ENCODE peak calls at places on chromosomes 12 and 14, in seven cellular contexts. U is upper lobe of right lung, Z is heart left ventricle, B is HCT116, V is transverse colon, H is A549, N is suprapubic skin. X is an unnamed sample. For H3K4me1, the result is how much of the 10 kb centered on the place peaks cover.

GRCh38 chr12:54587315-54587821 is 1.1 kb downstream of the PPP1R1A start:
- DNase-seq in U (no peak), Z (peak), B (no peak), V (no peak), H (peak), N (no peak), X (no peak)

GRCh38 chr12:29395356-29395755 is 14.4 kb upstream of the ERGIC2 start:
- DNase-seq in U (no peak), Z (no peak), B (no peak), V (no peak), H (no peak), N (no peak), X (no peak)

GRCh38 chr14:24873551-24873950 is 176.4 kb downstream of the STXBP6 start:
- DNase-seq in U (no peak), Z (no peak), B (no peak), V (no peak), H (no peak), N (no peak), X (no peak)

GRCh38 chr12:107761502-107761904 is 566 bp upstream of the PRDM4 start:
- DNase-seq in U (no peak), Z (no peak), B (no peak), V (no peak), H (no peak), N (no peak), X (no peak)

GRCh38 chr12:132174015-132174660 is 29.9 kb downstream of the NOC4L start:
- DNase-seq in U (no peak), Z (peak), B (no peak), V (no peak), H (no peak), N (no peak), X (peak)

GRCh38 chr14:92360666-92361370 is 37.9 kb downstream of the SLC24A4 start:
- DNase-seq in U (no peak), Z (no peak), B (no peak), V (no peak), H (no peak), N (no peak), X (no peak)

GRCh38 chr14:64388533-64389243 is 535 bp downstream of the MTHFD1 start:
- DNase-seq in U (peak), Z (no peak), B (no peak), V (peak), H (no peak), N (no peak), X (peak)

GRCh38 chr14:24713404-24713803 is 79.4 kb upstream of the GZMB start:
- DNase-seq in U (no peak), Z (no peak), B (no peak), V (no peak), H (no peak), N (no peak), X (no peak)

GRCh38 chr12:120474092-120474960 is 4.8 kb upstream of the SRSF9 start:
- DNase-seq in U (no peak), Z (no peak), B (peak), V (no peak), H (peak), N (no peak), X (no peak)

GRCh38 chr12:34287986-34288962 is 266.0 kb downstream of the ALG10 start:
- DNase-seq in U (no peak), Z (no peak), B (no peak), V (peak), H (no peak), N (no peak), X (peak)

GRCh38 chr12:113697646-113698504 is 226.2 kb upstream of the LHX5 start:
- DNase-seq in U (no peak), Z (no peak), B (no peak), V (no peak), H (no peak), N (no peak), X (no peak)

GRCh38 chr12:13383379-13383778 is 186.9 kb downstream of the EMP1 start:
- DNase-seq in U (no peak), Z (no peak), B (no peak), V (peak), H (no peak), N (no peak), X (no peak)

GRCh38 chr12:111201036-111201435 is 167.9 kb downstream of the PHETA1 start:
- DNase-seq in U (no peak), Z (no peak), B (no peak), V (no peak), H (no peak), N (no peak), X (no peak)

GRCh38 chr14:77376380-77376770 is 519 bp downstream of the TMED8 start:
- DNase-seq in U (peak), Z (peak), B (no peak), V (peak), H (peak), N (peak), X (peak)

GRCh38 chr12:115213118-115213517 is 529.1 kb upstream of the TBX3 start:
- DNase-seq in U (no peak), Z (no peak), B (no peak), V (no peak), H (no peak), N (no peak), X (no peak)

GRCh38 chr12:15851045-15851444 is 31.1 kb upstream of the STRAP start:
- DNase-seq in U (no peak), Z (peak), B (no peak), V (no peak), H (no peak), N (no peak), X (no peak)

GRCh38 chr12:10771132-10771733 is 31.2 kb downstream of the TAS2R7 start:
- DNase-seq in U (no peak), Z (no peak), B (peak), V (no peak), H (peak), N (no peak), X (no peak)

GRCh38 chr12:76891609-76892008 is 12.8 kb upstream of the CSRP2 start:
- DNase-seq in U (no peak), Z (no peak), B (no peak), V (no peak), H (no peak), N (no peak), X (no peak)

GRCh38 chr12:3342051-3342450 is 149.0 kb upstream of the PRMT8 start:
- DNase-seq in U (no peak), Z (peak), B (no peak), V (no peak), H (peak), N (no peak), X (no peak)

GRCh38 chr12:9687228-9687627 is 17.7 kb downstream of the CLEC2D start:
- DNase-seq in U (no peak), Z (no peak), B (peak), V (no peak), H (peak), N (no peak), X (no peak)

GRCh38 chr12:91040356-91040755 is 17.5 kb downstream of the KERA start:
- DNase-seq in U (no peak), Z (no peak), B (no peak), V (no peak), H (no peak), N (no peak), X (no peak)

GRCh38 chr14:88551936-88552565 is 2.8 kb downstream of the PTPN21 start:
- DNase-seq in U (no peak), Z (no peak), B (no peak), V (no peak), H (no peak), N (peak), X (no peak)

GRCh38 chr12:49873361-49873934 is 30.3 kb downstream of the FAIM2 start:
- DNase-seq in U (peak), Z (no peak), B (no peak), V (no peak), H (no peak), N (no peak), X (peak)

GRCh38 chr12:3325736-3326135 is 165.3 kb upstream of the PRMT8 start:
- DNase-seq in U (no peak), Z (no peak), B (no peak), V (no peak), H (no peak), N (no peak), X (no peak)

GRCh38 chr14:22838631-22839041 is 2.3 kb downstream of the MMP14 start:
- DNase-seq in U (no peak), Z (no peak), B (no peak), V (peak), H (no peak), N (no peak), X (no peak)

GRCh38 chr14:100292776-100293461 is 13.3 kb downstream of the SLC25A29 start:
- DNase-seq in U (peak), Z (peak), B (no peak), V (peak), H (no peak), N (peak), X (peak)

GRCh38 chr12:31301311-31301710 is 24.6 kb downstream of the SINHCAF start:
- DNase-seq in U (no peak), Z (no peak), B (no peak), V (no peak), H (no peak), N (no peak), X (no peak)

GRCh38 chr12:92188517-92189188 is 43.0 kb upstream of the BTG1 start:
- DNase-seq in U (no peak), Z (no peak), B (no peak), V (no peak), H (no peak), N (no peak), X (no peak)

GRCh38 chr14:94313991-94314655 is 9.0 kb downstream of the SERPINA6 start:
- DNase-seq in U (no peak), Z (no peak), B (no peak), V (no peak), H (no peak), N (no peak), X (no peak)

GRCh38 chr12:75908961-75909699 is 122.4 kb downstream of the PHLDA1 start:
- DNase-seq in U (no peak), Z (peak), B (no peak), V (peak), H (peak), N (peak), X (peak)

GRCh38 chr14:77189479-77189878 is 7.9 kb downstream of the TMEM63C start:
- DNase-seq in U (no peak), Z (no peak), B (no peak), V (no peak), H (no peak), N (peak), X (no peak)

GRCh38 chr12:96187675-96188355 is 6.4 kb upstream of the ELK3 start:
- DNase-seq in U (no peak), Z (no peak), B (no peak), V (no peak), H (no peak), N (no peak), X (no peak)

GRCh38 chr12:122309564-122310121 is 43.3 kb upstream of the VPS33A start:
- DNase-seq in U (no peak), Z (no peak), B (no peak), V (no peak), H (no peak), N (no peak), X (no peak)

GRCh38 chr14:102799684-102800562 is 22.7 kb downstream of the TRAF3 start:
- DNase-seq in U (no peak), Z (no peak), B (no peak), V (no peak), H (no peak), N (no peak), X (no peak)

GRCh38 chr12:4355843-4356327 is 23.6 kb downstream of the FGF23 start:
- DNase-seq in U (no peak), Z (peak), B (peak), V (peak), H (peak), N (no peak), X (no peak)

GRCh38 chr14:62185078-62185477 is 422.9 kb downstream of the SNAPC1 start:
- DNase-seq in U (no peak), Z (no peak), B (no peak), V (no peak), H (no peak), N (no peak), X (no peak)

GRCh38 chr12:95126076-95126475 is 52.7 kb upstream of the NR2C1 start:
- DNase-seq in U (no peak), Z (no peak), B (no peak), V (no peak), H (no peak), N (no peak), X (no peak)

GRCh38 chr12:95130096-95130495 is 56.7 kb upstream of the NR2C1 start:
- DNase-seq in U (no peak), Z (no peak), B (no peak), V (no peak), H (peak), N (no peak), X (no peak)

GRCh38 chr12:95134085-95134484 is 60.7 kb upstream of the NR2C1 start:
- DNase-seq in U (no peak), Z (no peak), B (no peak), V (no peak), H (no peak), N (no peak), X (no peak)

GRCh38 chr12:95129115-95129514 is 55.7 kb upstream of the NR2C1 start:
- DNase-seq in U (no peak), Z (no peak), B (no peak), V (no peak), H (no peak), N (no peak), X (no peak)

DNA sequence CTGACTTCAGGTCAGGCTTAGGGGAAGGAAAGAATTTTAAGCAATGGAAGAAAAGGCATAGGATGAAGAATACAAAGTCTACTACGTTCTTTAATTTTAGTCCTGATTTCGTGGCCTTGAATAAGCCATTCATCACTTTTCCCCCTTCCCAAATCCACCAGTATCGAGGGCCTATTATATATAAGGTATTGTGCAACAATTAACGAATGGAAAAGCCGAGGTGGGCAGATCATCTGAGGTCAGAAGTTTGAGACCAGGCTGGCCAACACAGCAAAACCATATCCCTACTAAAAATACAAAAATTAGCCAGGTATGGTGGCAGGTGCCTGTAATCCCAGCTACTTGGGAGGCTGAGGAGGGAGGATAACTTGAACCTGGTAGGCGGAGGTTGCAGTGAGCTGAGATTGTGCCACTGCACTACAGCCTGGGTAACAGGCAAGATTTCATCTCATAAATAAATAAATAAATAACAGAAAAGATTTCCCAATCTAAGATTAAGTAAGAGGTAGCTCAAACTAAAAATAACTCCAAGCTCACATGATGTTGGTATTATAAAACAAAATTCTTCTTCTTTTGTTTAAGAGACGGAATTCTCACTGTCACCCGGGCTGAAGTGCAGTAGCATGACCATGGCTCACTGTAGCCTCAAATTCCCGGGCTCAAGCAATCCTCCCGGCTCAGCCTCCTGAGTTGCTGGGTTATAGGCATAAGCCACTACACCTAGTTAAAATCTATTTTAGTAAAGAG is 58.3 kb upstream of the NR2C1 start:
- DNase-seq in U (no peak), Z (no peak), B (no peak), V (no peak), H (no peak), N (no peak), X (no peak)
- H3K27ac ChIP-seq in U (peak), Z (no peak), B (no peak), V (no peak), H (no peak), N (no peak), X (no peak)

GRCh38 chr14:75972729-75973480 is 8.9 kb downstream of the TGFB3 start:
- DNase-seq in U (no peak), Z (no peak), B (no peak), V (no peak), H (no peak), N (no peak), X (no peak)

GRCh38 chr14:75969126-75969525 is 12.7 kb downstream of the TGFB3 start:
- DNase-seq in U (no peak), Z (no peak), B (no peak), V (no peak), H (no peak), N (no peak), X (no peak)

GRCh38 chr14:75971509-75971908 is 10.3 kb downstream of the TGFB3 start:
- DNase-seq in U (no peak), Z (no peak), B (no peak), V (no peak), H (no peak), N (no peak), X (no peak)

GRCh38 chr14:75969891-75970290 is 11.9 kb downstream of the TGFB3 start:
- DNase-seq in U (no peak), Z (no peak), B (no peak), V (no peak), H (no peak), N (no peak), X (no peak)

DNA sequence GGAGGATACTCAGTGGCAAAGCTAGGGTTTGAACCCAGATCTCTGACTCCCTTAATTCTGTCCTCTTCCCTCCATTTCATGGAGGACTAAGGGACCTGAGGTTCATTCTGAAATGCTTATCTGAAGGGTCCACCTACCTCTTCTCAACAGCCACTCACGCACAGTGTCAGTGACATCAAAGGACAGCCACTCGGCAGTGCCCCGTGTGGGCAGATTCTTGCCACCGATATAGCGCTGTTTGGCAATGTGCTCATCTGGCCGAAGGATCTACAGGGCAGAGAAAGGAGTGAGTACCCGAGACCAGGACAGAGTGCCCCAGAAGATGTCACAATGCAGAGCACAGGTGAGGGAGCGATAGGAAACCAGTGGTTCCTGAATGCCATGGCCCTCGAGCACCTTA is 10.8 kb downstream of the TGFB3 start:
- DNase-seq in U (no peak), Z (no peak), B (no peak), V (no peak), H (no peak), N (no peak), X (no peak)
- H3K4me1 ChIP-seq in U (under half), Z (under half), B (under half), V (under half), H (under half), N (under half), X (under half)

GRCh38 chr12:116666305-116666673 is 71.6 kb downstream of the SPRING1 start:
- DNase-seq in U (no peak), Z (no peak), B (no peak), V (no peak), H (no peak), N (no peak), X (no peak)

GRCh38 chr12:116659771-116660481 is 77.9 kb downstream of the SPRING1 start:
- DNase-seq in U (no peak), Z (no peak), B (peak), V (no peak), H (no peak), N (no peak), X (no peak)

GRCh38 chr12:116665666-116666304 is 72.1 kb downstream of the SPRING1 start:
- DNase-seq in U (no peak), Z (no peak), B (no peak), V (no peak), H (no peak), N (no peak), X (peak)

GRCh38 chr12:116661341-116661740 is 76.5 kb downstream of the SPRING1 start:
- DNase-seq in U (no peak), Z (no peak), B (no peak), V (no peak), H (no peak), N (no peak), X (no peak)

GRCh38 chr12:116662612-116663144 is 75.2 kb downstream of the SPRING1 start:
- DNase-seq in U (no peak), Z (peak), B (no peak), V (peak), H (no peak), N (no peak), X (peak)
- TF ChIP-seq CTCF in U (no peak), Z (no peak), B (no peak), V (no peak), H (no peak), N (no peak), X (no peak)

GRCh38 chr14:103879570-103880333 is 32.4 kb upstream of the PPP1R13B start:
- DNase-seq in U (peak), Z (peak), B (no peak), V (peak), H (peak), N (peak), X (peak)
- H3K27ac ChIP-seq in U (peak), Z (peak), B (peak), V (peak), H (peak), N (peak), X (peak)

GRCh38 chr12:6363330-6364036 is 11.9 kb downstream of the SCNN1A start:
- DNase-seq in U (peak), Z (peak), B (no peak), V (peak), H (peak), N (peak), X (peak)
- H3K4me1 ChIP-seq in U (half or more), Z (under half), B (half or more), V (half or more), H (half or more), N (under half), X (under half)

DNA sequence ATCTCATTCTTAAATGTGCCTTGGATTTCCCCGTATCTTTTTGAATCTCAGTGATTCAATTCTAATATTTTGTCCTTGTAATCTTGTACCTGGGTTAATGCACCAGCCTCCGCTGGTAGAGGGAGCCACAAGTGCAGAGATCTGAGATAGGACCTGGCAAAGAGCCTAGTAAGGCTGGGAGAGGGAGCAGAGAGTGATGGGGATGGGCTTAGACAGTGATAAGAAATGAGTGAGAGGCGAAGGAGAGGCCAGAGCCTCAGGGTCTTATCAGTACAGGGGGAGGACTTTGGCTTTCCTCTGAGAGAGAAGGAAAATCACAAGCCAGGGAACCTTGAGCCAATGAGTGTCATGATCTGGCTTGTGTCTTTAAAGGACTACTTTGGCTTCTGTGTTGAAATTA is 30.5 kb upstream of the LMNTD1 start:
- DNase-seq in U (no peak), Z (peak), B (peak), V (no peak), H (peak), N (no peak), X (no peak)
- TF ChIP-seq CTCF in U (peak), Z (no peak), B (peak), V (no peak), H (no peak), N (no peak), X (peak)